ENCODE peak calls at places on chromosome 1, in five cellular contexts. Z is NCI-H1694 treated with DMSO at 0.1 percent for 48 hours, T is HTR-8/SVneo, G is upper lobe of right lung, W is activated T-helper 1 cell treated with Interleukin-2 at 50 U/mL for 16 hours. J is an unnamed sample.
A peak's percentile ranks its signal among the peaks of the same experiment; 100 is the strongest.

GRCh38 chr1:39104158-39105060 is 78.3 kb downstream of the NDUFS5 start:
- DNase-seq in Z (no peak), T (no peak), W (no peak), G (no peak), J (no peak)

GRCh38 chr1:58190614-58191013 is 355.9 kb downstream of the OMA1 start:
- DNase-seq in G (no peak), Z (no peak), T (no peak), W (no peak), J (no peak)

GRCh38 chr1:169891539-169891885 is 2.2 kb downstream of the SCYL3 start:
- DNase-seq in G (no peak), Z (no peak), T (no peak), W (no peak), J (no peak)

GRCh38 chr1:230143534-230143933 is 76.5 kb downstream of the GALNT2 start:
- DNase-seq in T (no peak), G (no peak), Z (no peak), W (no peak), J (no peak)

GRCh38 chr1:61226791-61227567 is 144.6 kb downstream of the NFIA start:
- DNase-seq in T (no peak), W (no peak), Z (peak; percentile 97), G (no peak), J (peak; percentile 85)

GRCh38 chr1:177346960-177347359 is 176.2 kb downstream of the BRINP2 start:
- DNase-seq in W (no peak), T (no peak), Z (no peak), G (no peak), J (no peak)

GRCh38 chr1:40892354-40892753 is 30.2 kb upstream of the CITED4 start:
- DNase-seq in G (no peak), T (no peak), W (no peak), Z (no peak), J (no peak)

GRCh38 chr1:88801575-88802208 is 89.7 kb downstream of the GTF2B start:
- DNase-seq in Z (no peak), T (no peak), W (no peak), G (no peak), J (peak; percentile 20)

GRCh38 chr1:228177936-228178710 is 12.5 kb downstream of the IBA57 start:
- DNase-seq in G (peak; percentile 11), T (no peak), W (no peak), Z (no peak), J (no peak)

GRCh38 chr1:113530021-113530420 is 139.7 kb downstream of the MAGI3 start:
- DNase-seq in T (no peak), Z (no peak), G (no peak), W (no peak), J (no peak)

GRCh38 chr1:67479146-67479891 is 49.1 kb upstream of the SERBP1 start:
- DNase-seq in W (no peak), G (no peak), T (peak; percentile 18), Z (no peak), J (no peak)

GRCh38 chr1:48066951-48067350 is 69.8 kb upstream of the TRABD2B start:
- DNase-seq in W (no peak), G (no peak), Z (no peak), T (no peak), J (no peak)

GRCh38 chr1:29498126-29499100 is 262.1 kb downstream of the PTPRU start:
- DNase-seq in W (no peak), T (no peak), G (no peak), Z (no peak), J (no peak)

GRCh38 chr1:205183676-205184335 is 27.7 kb downstream of the DSTYK start:
- DNase-seq in G (no peak), T (no peak), W (no peak), Z (no peak), J (no peak)

GRCh38 chr1:155004352-155005075 is 1.9 kb downstream of the ZBTB7B start:
- DNase-seq in G (no peak), W (no peak), T (no peak), Z (no peak), J (no peak)

GRCh38 chr1:200869753-200870391 is 2.9 kb upstream of the GPR25 start:
- DNase-seq in T (no peak), G (no peak), W (no peak), Z (no peak), J (no peak)

GRCh38 chr1:67162954-67163353 is 3.3 kb upstream of the IL23R start:
- DNase-seq in Z (no peak), G (no peak), W (no peak), T (peak; percentile 2), J (no peak)

GRCh38 chr1:51559064-51559500 is 40.0 kb upstream of the EPS15 start:
- DNase-seq in W (no peak), T (no peak), Z (no peak), G (no peak), J (no peak)

GRCh38 chr1:10785855-10786638 is 10.4 kb downstream of the CASZ1 start:
- DNase-seq in T (no peak), W (no peak), G (no peak), Z (no peak), J (no peak)

GRCh38 chr1:115284209-115284608 is 53.8 kb downstream of the NGF start:
- DNase-seq in W (no peak), G (no peak), Z (no peak), T (no peak), J (no peak)

GRCh38 chr1:202968895-202969295 is 1.8 kb upstream of the CYB5R1 start:
- DNase-seq in T (peak; percentile 78), Z (peak; percentile 70), W (no peak), G (no peak), J (peak; percentile 58)

GRCh38 chr1:156500578-156500846 is at the start of gene MEF2D:
- DNase-seq in W (no peak), Z (no peak), G (no peak), T (peak; percentile 89), J (no peak)

GRCh38 chr1:197775282-197776262 is at the start of gene DENND1B:
- DNase-seq in Z (peak; percentile 38), G (peak; percentile 94), W (peak; percentile 76), T (peak; percentile 24), J (no peak)

GRCh38 chr1:14328687-14329086 is 269.8 kb upstream of the KAZN start:
- DNase-seq in Z (no peak), W (no peak), G (no peak), T (no peak), J (no peak)

GRCh38 chr1:10815863-10816195 is 19.4 kb upstream of the CASZ1 start:
- DNase-seq in T (no peak), Z (no peak), W (no peak), G (no peak), J (no peak)

GRCh38 chr1:24867064-24867870 is 62.8 kb downstream of the RUNX3 start:
- DNase-seq in Z (no peak), G (no peak), T (no peak), W (no peak), J (no peak)

GRCh38 chr1:39900662-39901485 is 843 bp downstream of the MYCL start:
- DNase-seq in W (no peak), G (peak; percentile 78), T (peak; percentile 21), Z (peak; percentile 100), J (no peak)

GRCh38 chr1:32902535-32902920 is 1.3 kb upstream of the TMEM54 start:
- DNase-seq in Z (no peak), T (no peak), G (peak; percentile 58), W (no peak), J (no peak)

GRCh38 chr1:23756676-23757075 is 13.4 kb downstream of the ELOA start:
- DNase-seq in T (no peak), Z (no peak), G (no peak), W (no peak), J (no peak)

GRCh38 chr1:203888807-203889251 is 27.4 kb downstream of the SNRPE start:
- DNase-seq in T (peak; percentile 63), W (no peak), G (no peak), Z (no peak), J (no peak)

GRCh38 chr1:9293512-9294439 is 1.1 kb downstream of the SPSB1 start:
- DNase-seq in T (no peak), W (no peak), Z (no peak), G (peak; percentile 81), J (no peak)

GRCh38 chr1:207962716-207963428 is 51.9 kb upstream of the CD34 start:
- DNase-seq in Z (no peak), T (no peak), G (no peak), W (no peak), J (no peak)

GRCh38 chr1:63317007-63317813 is 5.2 kb upstream of the FOXD3 start:
- DNase-seq in W (no peak), T (peak; percentile 76), G (peak; percentile 92), Z (peak; percentile 56), J (peak; percentile 70)

GRCh38 chr1:3570081-3570986 is 41.0 kb downstream of the MEGF6 start:
- DNase-seq in Z (no peak), G (peak; percentile 82), T (no peak), W (no peak), J (no peak)

J was measured in NCI-H524.